ENCODE peak calls at places on chromosome 1, in five cellular contexts. K is right atrium auricular region; N is CD8-positive, alpha-beta T cell; M is Peyer's patch; F is IMR-90. U is an unnamed sample.

GRCh38 chr1:223087231-223087990 is 55.6 kb downstream of the TLR5 start:
- DNase-seq in K (no peak), N (no peak), M (no peak), F (peak; percentile 20), U (no peak)

GRCh38 chr1:91404151-91405012 is at the start of gene HFM1:
- DNase-seq in K (peak; percentile 82), N (peak; percentile 79), M (peak; percentile 58), F (peak; percentile 69), U (peak; percentile 1)

GRCh38 chr1:58104960-58105359 is 441.6 kb downstream of the OMA1 start:
- DNase-seq in K (no peak), N (no peak), M (no peak), F (no peak), U (no peak)

GRCh38 chr1:74652711-74653131 is 20.9 kb downstream of the ERICH3 start:
- DNase-seq in K (no peak), N (no peak), M (no peak), F (peak; percentile 79), U (no peak)

GRCh38 chr1:119587328-119587727 is 60.7 kb downstream of the ZNF697 start:
- DNase-seq in K (no peak), N (no peak), M (no peak), F (no peak), U (no peak)

GRCh38 chr1:248788327-248788726 is 32.8 kb upstream of the LYPD8 start:
- DNase-seq in K (no peak), N (no peak), M (no peak), F (no peak), U (no peak)

GRCh38 chr1:6822530-6823359 is 37.5 kb downstream of the CAMTA1 start:
- DNase-seq in K (no peak), N (no peak), M (peak; percentile 51), F (no peak), U (no peak)

GRCh38 chr1:99481391-99481996 is 164.4 kb upstream of the PALMD start:
- DNase-seq in K (no peak), N (no peak), M (no peak), F (peak; percentile 68), U (peak; percentile 49)

GRCh38 chr1:168693197-168693871 is 35.7 kb downstream of the DPT start:
- DNase-seq in K (no peak), N (no peak), M (no peak), F (no peak), U (no peak)

GRCh38 chr1:92749024-92749634 is 35.8 kb downstream of the EVI5 start:
- DNase-seq in K (no peak), N (no peak), M (no peak), F (peak; percentile 75), U (no peak)

GRCh38 chr1:1088036-1088800 is 14.1 kb upstream of the RNF223 start:
- DNase-seq in K (no peak), N (no peak), M (peak; percentile 30), F (no peak), U (no peak)

GRCh38 chr1:34129630-34130029 is 35.4 kb downstream of the CSMD2 start:
- DNase-seq in K (peak; percentile 23), N (no peak), M (no peak), F (no peak), U (no peak)

GRCh38 chr1:174123843-174124242 is 35.5 kb upstream of the RABGAP1L start:
- DNase-seq in K (no peak), N (no peak), M (no peak), F (no peak), U (no peak)

GRCh38 chr1:40049745-40050144 is 9.2 kb downstream of the CAP1 start:
- DNase-seq in K (no peak), N (peak; percentile 42), M (no peak), F (peak; percentile 43), U (no peak)
- H3K4me1 ChIP-seq in K (no peaks in the 10 kb centered on the region), N (peaks cover 85% of the 10 kb centered on the region), M (peaks cover 28% of the 10 kb centered on the region), F (peaks cover 10% of the 10 kb centered on the region), U (peaks cover 90% of the 10 kb centered on the region)

DNA sequence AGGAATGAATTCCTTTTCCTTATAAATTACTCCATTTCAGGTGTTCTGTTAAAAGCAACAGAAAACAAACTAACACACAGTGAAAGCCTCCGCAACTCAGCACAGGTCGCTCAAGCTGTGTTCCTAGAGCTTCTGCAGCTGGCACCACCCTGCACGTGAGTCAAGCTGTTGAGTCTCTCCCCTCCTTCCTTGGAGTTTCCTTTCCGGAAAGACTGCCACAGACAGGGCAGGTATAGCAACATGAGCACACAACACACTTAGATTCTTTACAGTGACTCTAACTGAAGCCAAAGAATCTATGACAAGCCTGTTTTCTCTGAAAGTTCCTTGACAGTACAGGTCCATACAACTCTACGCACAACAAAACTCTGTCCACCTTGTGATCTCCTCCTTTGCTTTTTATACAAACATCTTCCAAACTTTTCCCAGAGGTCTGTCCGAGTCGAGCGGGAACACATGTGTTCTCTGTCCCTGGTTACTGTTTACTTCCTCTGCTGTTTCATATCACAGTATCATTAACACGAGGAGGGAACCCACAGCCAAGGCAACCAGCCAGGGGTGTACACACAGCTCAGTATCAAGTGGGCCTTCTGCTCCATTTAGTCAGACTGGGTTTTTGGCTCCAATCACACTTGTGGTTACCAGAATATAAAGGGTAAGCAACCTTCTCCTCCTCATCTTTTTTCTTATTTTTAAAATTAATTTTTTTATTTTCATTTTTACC is 38.7 kb upstream of the DESI2 start:
- DNase-seq in K (no peak), N (no peak), M (no peak), F (no peak), U (no peak)
- H3K4me1 ChIP-seq in K (no peaks in the 10 kb centered on the region), N (no peaks in the 10 kb centered on the region), M (no peaks in the 10 kb centered on the region), F (no peaks in the 10 kb centered on the region), U (no peaks in the 10 kb centered on the region)

GRCh38 chr1:13752852-13753251 is 52.9 kb downstream of the PRDM2 start:
- DNase-seq in K (no peak), N (no peak), M (no peak), F (no peak), U (no peak)
- H3K4me1 ChIP-seq in K (no peaks in the 10 kb centered on the region), N (peaks cover 77% of the 10 kb centered on the region), M (no peaks in the 10 kb centered on the region), F (peaks cover 10% of the 10 kb centered on the region), U (peaks cover 89% of the 10 kb centered on the region)

GRCh38 chr1:116679828-116680628 is 12.5 kb upstream of the IGSF3 start:
- DNase-seq in K (no peak), N (no peak), M (no peak), F (no peak), U (no peak)

GRCh38 chr1:116680752-116681151 is 13.2 kb upstream of the IGSF3 start:
- DNase-seq in K (no peak), N (no peak), M (no peak), F (no peak), U (no peak)

GRCh38 chr1:116681343-116681899 is 13.9 kb upstream of the IGSF3 start:
- DNase-seq in K (no peak), N (no peak), M (no peak), F (no peak), U (no peak)

GRCh38 chr1:116686175-116686574 is 18.6 kb upstream of the IGSF3 start:
- DNase-seq in K (no peak), N (no peak), M (no peak), F (no peak), U (no peak)

GRCh38 chr1:116682641-116683221 is 15.2 kb upstream of the IGSF3 start:
- DNase-seq in K (no peak), N (no peak), M (no peak), F (no peak), U (no peak)
- H3K4me1 ChIP-seq in K (no peaks in the 10 kb centered on the region), N (no peaks in the 10 kb centered on the region), M (no peaks in the 10 kb centered on the region), F (no peaks in the 10 kb centered on the region), U (no peaks in the 10 kb centered on the region)

DNA sequence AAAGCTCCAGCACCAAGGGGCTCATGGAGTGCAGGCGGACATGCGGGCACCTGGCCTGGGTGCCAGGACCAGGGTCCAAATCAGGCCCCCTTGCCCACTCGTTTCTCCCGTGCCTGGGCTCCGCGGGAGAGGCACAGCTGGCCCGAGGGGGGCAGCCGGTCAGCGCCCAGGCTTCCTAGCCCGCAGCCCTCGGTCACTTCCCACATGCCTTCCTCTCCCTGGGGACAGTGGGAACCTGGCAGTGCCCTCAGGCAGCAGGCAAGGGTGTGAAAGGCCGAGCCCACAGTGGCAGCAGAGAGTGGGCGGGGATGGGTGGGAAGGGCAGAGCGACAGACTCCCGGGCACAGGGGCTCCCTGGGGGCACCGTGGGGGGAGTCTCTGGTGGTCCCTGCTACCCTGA is 69.8 kb downstream of the MEGF6 start:
- DNase-seq in K (no peak), N (no peak), M (no peak), F (no peak), U (no peak)
- H3K4me1 ChIP-seq in K (no peaks in the 10 kb centered on the region), N (no peaks in the 10 kb centered on the region), M (no peaks in the 10 kb centered on the region), F (peaks cover 30% of the 10 kb centered on the region), U (no peaks in the 10 kb centered on the region)

GRCh38 chr1:225412803-225413338 is 15.0 kb downstream of the LBR start:
- DNase-seq in K (no peak), N (no peak), M (no peak), F (no peak), U (no peak)
- H3K4me1 ChIP-seq in K (no peaks in the 10 kb centered on the region), N (no peaks in the 10 kb centered on the region), M (no peaks in the 10 kb centered on the region), F (no peaks in the 10 kb centered on the region), U (no peaks in the 10 kb centered on the region)

GRCh38 chr1:159930634-159931033 is 5.3 kb upstream of the TAGLN2 start:
- DNase-seq in K (no peak), N (no peak), M (peak; percentile 39), F (no peak), U (no peak)
- H3K4me1 ChIP-seq in K (no peaks in the 10 kb centered on the region), N (peaks cover 7% of the 10 kb centered on the region), M (no peaks in the 10 kb centered on the region), F (peaks cover 4% of the 10 kb centered on the region), U (peaks cover 8% of the 10 kb centered on the region)

DNA sequence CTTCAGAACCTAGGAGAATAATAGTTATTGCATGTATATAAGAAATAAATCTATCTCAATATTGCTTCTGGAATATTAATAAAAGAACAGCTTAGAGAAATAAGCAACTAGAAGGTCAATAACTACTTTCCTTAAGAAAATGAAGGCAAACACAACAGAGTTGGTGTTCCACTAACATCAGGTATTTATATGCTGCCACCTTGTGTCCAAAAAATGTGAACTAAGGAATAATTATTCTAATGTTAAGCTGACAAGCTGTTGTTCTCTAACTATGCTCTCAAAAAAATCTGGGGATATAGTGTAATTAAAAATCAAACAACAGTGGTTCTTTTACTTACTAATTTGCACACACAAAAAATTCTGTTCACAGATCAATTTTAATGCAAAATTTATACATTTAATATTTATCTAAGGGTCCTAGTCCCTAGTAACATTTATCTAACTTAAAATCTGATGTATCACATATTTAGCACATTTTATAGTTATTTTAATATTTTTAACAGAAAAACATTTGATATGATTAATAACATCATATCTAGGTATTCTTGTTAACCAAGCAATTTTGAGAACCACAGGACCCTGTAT is 39.6 kb downstream of the UCHL5 start:
- DNase-seq in K (no peak), N (no peak), M (no peak), F (peak; percentile 64), U (peak; percentile 60)
- H3K4me1 ChIP-seq in K (no peaks in the 10 kb centered on the region), N (no peaks in the 10 kb centered on the region), M (no peaks in the 10 kb centered on the region), F (no peaks in the 10 kb centered on the region), U (no peaks in the 10 kb centered on the region)

U was measured in CD4-positive, CD25-positive, alpha-beta regulatory T cell.